ENCODE peak calls at places on chromosome 5, in five cellular contexts. One of them, this sample, is unnamed.

GRCh38 chr5:61342066-61342465 is 10.0 kb downstream of the ZSWIM6 start:
- DNase-seq in breast epithelium: no peak
- DNase-seq in tibial nerve: no peak
- DNase-seq in heart left ventricle: no peak
- DNase-seq in adrenal gland: no peak
- DNase-seq in this sample: no peak

GRCh38 chr5:170640731-170641588 is 137.1 kb downstream of the KCNIP1 start:
- DNase-seq in breast epithelium: no peak
- DNase-seq in tibial nerve: no peak
- DNase-seq in heart left ventricle: no peak
- DNase-seq in adrenal gland: no peak
- DNase-seq in this sample: no peak

GRCh38 chr5:149584106-149584505 is 2.8 kb downstream of the ARHGEF37 start:
- DNase-seq in breast epithelium: no peak
- DNase-seq in tibial nerve: no peak
- DNase-seq in heart left ventricle: no peak
- DNase-seq in adrenal gland: no peak
- DNase-seq in this sample: no peak

GRCh38 chr5:68171101-68171558 is 44.4 kb upstream of the PIK3R1 start:
- DNase-seq in breast epithelium: no peak
- DNase-seq in tibial nerve: peak
- DNase-seq in heart left ventricle: peak
- DNase-seq in adrenal gland: peak
- DNase-seq in this sample: peak

GRCh38 chr5:164202338-164202737 is 696.9 kb downstream of the MAT2B start:
- DNase-seq in breast epithelium: no peak
- DNase-seq in tibial nerve: no peak
- DNase-seq in heart left ventricle: no peak
- DNase-seq in adrenal gland: no peak
- DNase-seq in this sample: no peak

GRCh38 chr5:32597046-32597629 is 11.8 kb downstream of the SUB1 start:
- DNase-seq in breast epithelium: no peak
- DNase-seq in tibial nerve: no peak
- DNase-seq in heart left ventricle: no peak
- DNase-seq in adrenal gland: no peak
- DNase-seq in this sample: no peak

GRCh38 chr5:5220896-5221295 is 80.8 kb downstream of the ADAMTS16 start:
- DNase-seq in breast epithelium: no peak
- DNase-seq in tibial nerve: no peak
- DNase-seq in heart left ventricle: no peak
- DNase-seq in adrenal gland: no peak
- DNase-seq in this sample: no peak

GRCh38 chr5:15703901-15704300 is 203.9 kb downstream of the FBXL7 start:
- DNase-seq in breast epithelium: no peak
- DNase-seq in tibial nerve: no peak
- DNase-seq in heart left ventricle: no peak
- DNase-seq in adrenal gland: no peak
- DNase-seq in this sample: no peak

GRCh38 chr5:130795037-130795436 is 370.0 kb downstream of the HINT1 start:
- DNase-seq in breast epithelium: no peak
- DNase-seq in tibial nerve: no peak
- DNase-seq in heart left ventricle: no peak
- DNase-seq in adrenal gland: no peak
- DNase-seq in this sample: no peak

GRCh38 chr5:132465095-132465707 is 25.4 kb downstream of the IRF1 start:
- DNase-seq in breast epithelium: no peak
- DNase-seq in tibial nerve: no peak
- DNase-seq in heart left ventricle: no peak
- DNase-seq in adrenal gland: peak
- DNase-seq in this sample: no peak

GRCh38 chr5:56460681-56461191 is 227.6 kb upstream of the ANKRD55 start:
- DNase-seq in breast epithelium: peak
- DNase-seq in tibial nerve: no peak
- DNase-seq in heart left ventricle: no peak
- DNase-seq in adrenal gland: no peak
- DNase-seq in this sample: peak

GRCh38 chr5:156815988-156816599 is 34.0 kb upstream of the PPP1R2B start:
- DNase-seq in breast epithelium: no peak
- DNase-seq in tibial nerve: no peak
- DNase-seq in heart left ventricle: no peak
- DNase-seq in adrenal gland: peak
- DNase-seq in this sample: no peak

GRCh38 chr5:2254404-2254803 is 371.7 kb upstream of the IRX4 start:
- DNase-seq in breast epithelium: no peak
- DNase-seq in tibial nerve: no peak
- DNase-seq in heart left ventricle: no peak
- DNase-seq in adrenal gland: no peak
- DNase-seq in this sample: no peak

GRCh38 chr5:81909677-81910076 is 62.1 kb upstream of the ATG10 start:
- DNase-seq in breast epithelium: no peak
- DNase-seq in tibial nerve: no peak
- DNase-seq in heart left ventricle: no peak
- DNase-seq in adrenal gland: no peak
- DNase-seq in this sample: no peak

GRCh38 chr5:124538196-124538595 is 208.2 kb downstream of the ZNF608 start:
- DNase-seq in breast epithelium: no peak
- DNase-seq in tibial nerve: no peak
- DNase-seq in heart left ventricle: no peak
- DNase-seq in adrenal gland: no peak
- DNase-seq in this sample: no peak

GRCh38 chr5:23302438-23302837 is 205.0 kb upstream of the PRDM9 start:
- DNase-seq in breast epithelium: no peak
- DNase-seq in tibial nerve: no peak
- DNase-seq in heart left ventricle: no peak
- DNase-seq in adrenal gland: no peak
- DNase-seq in this sample: no peak

GRCh38 chr5:139075066-139076050 is 122.8 kb downstream of the SIL1 start:
- DNase-seq in breast epithelium: no peak
- DNase-seq in tibial nerve: no peak
- DNase-seq in heart left ventricle: no peak
- DNase-seq in adrenal gland: no peak
- DNase-seq in this sample: no peak

GRCh38 chr5:137695651-137696428 is 40.0 kb downstream of the KLHL3 start:
- DNase-seq in breast epithelium: no peak
- DNase-seq in tibial nerve: no peak
- DNase-seq in heart left ventricle: no peak
- DNase-seq in adrenal gland: no peak
- DNase-seq in this sample: no peak

GRCh38 chr5:138000102-138000723 is 32.7 kb downstream of the FAM13B start:
- DNase-seq in breast epithelium: no peak
- DNase-seq in tibial nerve: no peak
- DNase-seq in heart left ventricle: no peak
- DNase-seq in adrenal gland: peak
- DNase-seq in this sample: no peak

GRCh38 chr5:148208226-148208625 is 5.4 kb downstream of the SPINK6 start:
- DNase-seq in breast epithelium: no peak
- DNase-seq in tibial nerve: no peak
- DNase-seq in heart left ventricle: no peak
- DNase-seq in adrenal gland: no peak
- DNase-seq in this sample: peak

GRCh38 chr5:119582987-119583386 is 46.4 kb upstream of the FAM170A start:
- DNase-seq in breast epithelium: no peak
- DNase-seq in tibial nerve: no peak
- DNase-seq in heart left ventricle: no peak
- DNase-seq in adrenal gland: no peak
- DNase-seq in this sample: no peak

GRCh38 chr5:151214614-151215545 is 9.0 kb downstream of the CCDC69 start:
- DNase-seq in breast epithelium: no peak
- DNase-seq in tibial nerve: no peak
- DNase-seq in heart left ventricle: no peak
- DNase-seq in adrenal gland: peak
- DNase-seq in this sample: peak

GRCh38 chr5:37938861-37939260 is 99.0 kb upstream of the GDNF start:
- DNase-seq in breast epithelium: no peak
- DNase-seq in tibial nerve: no peak
- DNase-seq in heart left ventricle: no peak
- DNase-seq in adrenal gland: no peak
- DNase-seq in this sample: no peak

GRCh38 chr5:32330126-32330971 is 17.6 kb upstream of the MTMR12 start:
- DNase-seq in breast epithelium: no peak
- DNase-seq in tibial nerve: no peak
- DNase-seq in heart left ventricle: no peak
- DNase-seq in adrenal gland: no peak
- DNase-seq in this sample: peak

GRCh38 chr5:103394676-103395075 is 136.1 kb downstream of the MACIR start:
- DNase-seq in breast epithelium: no peak
- DNase-seq in tibial nerve: no peak
- DNase-seq in heart left ventricle: no peak
- DNase-seq in adrenal gland: no peak
- DNase-seq in this sample: no peak

GRCh38 chr5:135191084-135191826 is 157.2 kb upstream of the PITX1 start:
- DNase-seq in breast epithelium: peak
- DNase-seq in tibial nerve: peak
- DNase-seq in heart left ventricle: peak
- DNase-seq in adrenal gland: peak
- DNase-seq in this sample: peak

GRCh38 chr5:114360816-114361723 is 800 bp upstream of the KCNN2 start:
- DNase-seq in breast epithelium: no peak
- DNase-seq in tibial nerve: no peak
- DNase-seq in heart left ventricle: peak
- DNase-seq in adrenal gland: peak
- DNase-seq in this sample: peak

GRCh38 chr5:104372796-104373195 is 810.2 kb upstream of the NUDT12 start:
- DNase-seq in breast epithelium: no peak
- DNase-seq in tibial nerve: no peak
- DNase-seq in heart left ventricle: no peak
- DNase-seq in adrenal gland: no peak
- DNase-seq in this sample: no peak

GRCh38 chr5:67164856-67165523 is 31.6 kb downstream of the CD180 start:
- DNase-seq in breast epithelium: no peak
- DNase-seq in tibial nerve: no peak
- DNase-seq in heart left ventricle: no peak
- DNase-seq in adrenal gland: no peak
- DNase-seq in this sample: no peak

GRCh38 chr5:139676951-139677367 is 28.8 kb downstream of the CXXC5 start:
- DNase-seq in breast epithelium: no peak
- DNase-seq in tibial nerve: no peak
- DNase-seq in heart left ventricle: no peak
- DNase-seq in adrenal gland: no peak
- DNase-seq in this sample: no peak

DNA sequence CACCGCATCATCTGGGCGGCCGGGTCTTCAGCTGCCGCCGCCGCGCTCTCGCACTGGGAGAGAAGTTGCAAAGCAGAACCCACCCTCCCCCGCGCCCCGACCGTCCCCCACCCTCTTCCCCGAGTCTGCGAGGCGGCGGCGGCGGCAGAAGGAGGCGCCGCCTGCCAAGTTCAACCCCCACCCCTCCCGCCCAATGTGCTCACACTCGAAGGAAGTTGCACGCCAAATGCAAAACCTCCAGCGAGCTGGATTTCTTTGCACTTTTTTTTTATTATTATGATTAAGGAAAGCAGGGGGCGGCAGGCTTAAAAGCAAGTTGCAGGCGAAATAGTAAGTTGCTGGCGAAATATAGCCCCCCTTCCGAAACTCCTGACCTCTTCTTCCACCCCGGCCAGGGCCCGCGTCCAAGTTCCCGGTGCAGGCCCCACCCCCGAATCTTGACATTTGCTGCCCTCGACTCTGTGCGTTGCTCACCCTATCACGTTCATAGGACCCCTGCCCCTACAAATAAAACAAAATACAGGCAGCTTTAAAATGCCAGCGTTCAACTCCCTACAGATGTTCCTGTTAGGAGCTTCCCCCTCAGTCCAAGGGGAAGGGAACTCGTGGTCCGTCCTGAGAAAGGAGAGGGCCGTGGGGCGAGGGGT is 1.1 kb upstream of the NR3C1 start:
- DNase-seq in breast epithelium: peak
- DNase-seq in tibial nerve: peak
- DNase-seq in heart left ventricle: peak
- DNase-seq in adrenal gland: peak
- DNase-seq in this sample: peak
- TF ChIP-seq CTCF in breast epithelium: no peak
- TF ChIP-seq CTCF in tibial nerve: no peak
- TF ChIP-seq CTCF in heart left ventricle: no peak
- TF ChIP-seq CTCF in adrenal gland: no peak
- TF ChIP-seq CTCF in this sample: no peak

GRCh38 chr5:97183100-97183929 is at the start of gene RIOK2:
- DNase-seq in breast epithelium: peak
- DNase-seq in tibial nerve: peak
- DNase-seq in heart left ventricle: peak
- DNase-seq in adrenal gland: peak
- DNase-seq in this sample: peak
- TF ChIP-seq POLR2A in breast epithelium: no peak
- TF ChIP-seq POLR2A in tibial nerve: peak
- TF ChIP-seq POLR2A in heart left ventricle: no peak
- TF ChIP-seq POLR2A in adrenal gland: peak
- TF ChIP-seq POLR2A in this sample: no peak

GRCh38 chr5:75891020-75891419 is 173.8 kb upstream of the POC5 start:
- DNase-seq in breast epithelium: no peak
- DNase-seq in tibial nerve: no peak
- DNase-seq in heart left ventricle: no peak
- DNase-seq in adrenal gland: no peak
- DNase-seq in this sample: no peak

GRCh38 chr5:75890546-75890945 is 173.3 kb upstream of the POC5 start:
- DNase-seq in breast epithelium: no peak
- DNase-seq in tibial nerve: no peak
- DNase-seq in heart left ventricle: no peak
- DNase-seq in adrenal gland: no peak
- DNase-seq in this sample: no peak

GRCh38 chr5:75885321-75885720 is 168.1 kb upstream of the POC5 start:
- DNase-seq in breast epithelium: no peak
- DNase-seq in tibial nerve: no peak
- DNase-seq in heart left ventricle: no peak
- DNase-seq in adrenal gland: no peak
- DNase-seq in this sample: no peak

GRCh38 chr5:75886706-75887105 is 169.5 kb upstream of the POC5 start:
- DNase-seq in breast epithelium: no peak
- DNase-seq in tibial nerve: no peak
- DNase-seq in heart left ventricle: no peak
- DNase-seq in adrenal gland: no peak
- DNase-seq in this sample: no peak

GRCh38 chr5:75885849-75886596 is 168.8 kb upstream of the POC5 start:
- DNase-seq in breast epithelium: no peak
- DNase-seq in tibial nerve: no peak
- DNase-seq in heart left ventricle: no peak
- DNase-seq in adrenal gland: no peak
- DNase-seq in this sample: no peak
- TF ChIP-seq CTCF in breast epithelium: no peak
- TF ChIP-seq CTCF in tibial nerve: peak
- TF ChIP-seq CTCF in heart left ventricle: no peak
- TF ChIP-seq CTCF in adrenal gland: no peak
- TF ChIP-seq CTCF in this sample: no peak

GRCh38 chr5:54458221-54458620 is 2.7 kb downstream of the HSPB3 start:
- DNase-seq in breast epithelium: no peak
- DNase-seq in tibial nerve: no peak
- DNase-seq in heart left ventricle: no peak
- DNase-seq in adrenal gland: no peak
- DNase-seq in this sample: no peak

GRCh38 chr5:54455413-54456157 is at the start of gene HSPB3:
- DNase-seq in breast epithelium: no peak
- DNase-seq in tibial nerve: no peak
- DNase-seq in heart left ventricle: peak
- DNase-seq in adrenal gland: no peak
- DNase-seq in this sample: no peak

GRCh38 chr5:54460181-54460919 is 4.9 kb downstream of the HSPB3 start:
- DNase-seq in breast epithelium: no peak
- DNase-seq in tibial nerve: no peak
- DNase-seq in heart left ventricle: no peak
- DNase-seq in adrenal gland: no peak
- DNase-seq in this sample: no peak

GRCh38 chr5:54454602-54455001 is 897 bp upstream of the HSPB3 start:
- DNase-seq in breast epithelium: no peak
- DNase-seq in tibial nerve: no peak
- DNase-seq in heart left ventricle: no peak
- DNase-seq in adrenal gland: no peak
- DNase-seq in this sample: no peak

GRCh38 chr5:54457094-54457531 is 1.6 kb downstream of the HSPB3 start:
- DNase-seq in breast epithelium: no peak
- DNase-seq in tibial nerve: no peak
- DNase-seq in heart left ventricle: peak
- DNase-seq in adrenal gland: peak
- DNase-seq in this sample: no peak
- TF ChIP-seq POLR2A in breast epithelium: no peak
- TF ChIP-seq POLR2A in tibial nerve: no peak
- TF ChIP-seq POLR2A in heart left ventricle: no peak
- TF ChIP-seq POLR2A in adrenal gland: no peak
- TF ChIP-seq POLR2A in this sample: no peak

This sample was measured in lower leg skin.